ENCODE peak calls at places on chromosome 1, in ten cellular contexts. Z, K, S, G, A, P, M, Y, U and N are unnamed samples.

GRCh38 chr1:212396638-212397037 is 18.0 kb downstream of the PACC1 start:
- DNase-seq in Z (no peak), K (no peak), S (no peak), G (no peak), A (no peak), P (no peak), M (no peak), Y (no peak), U (no peak), N (no peak)

GRCh38 chr1:53324728-53325297 is 3.1 kb downstream of the LRP8 start:
- DNase-seq in Z (no peak), K (no peak), S (peak), G (no peak), A (no peak), P (no peak), M (no peak), Y (no peak), U (no peak), N (no peak)

GRCh38 chr1:28580706-28581530 is 11.1 kb upstream of the RAB42 start:
- DNase-seq in Z (no peak), K (peak), S (peak), G (peak), A (peak), P (peak), M (peak), Y (no peak), U (no peak), N (no peak)

GRCh38 chr1:233668725-233669294 is 54.9 kb downstream of the KCNK1 start:
- DNase-seq in Z (no peak), K (no peak), S (peak), G (no peak), A (peak), P (peak), M (no peak), Y (no peak), U (peak), N (no peak)

GRCh38 chr1:40612345-40612831 is 53.1 kb downstream of the RIMS3 start:
- DNase-seq in Z (peak), K (peak), S (peak), G (peak), A (peak), P (peak), M (peak), Y (no peak), U (peak), N (peak)

GRCh38 chr1:93597697-93598096 is 83.9 kb downstream of the BCAR3 start:
- DNase-seq in Z (no peak), K (no peak), S (no peak), G (peak), A (no peak), P (no peak), M (no peak), Y (no peak), U (no peak), N (no peak)

GRCh38 chr1:223363057-223363855 is 720 bp downstream of the SUSD4 start:
- DNase-seq in Z (no peak), K (no peak), S (peak), G (no peak), A (peak), P (peak), M (peak), Y (no peak), U (no peak), N (peak)

GRCh38 chr1:89519779-89520358 is 4.8 kb upstream of the LRRC8B start:
- DNase-seq in Z (no peak), K (peak), S (peak), G (no peak), A (peak), P (peak), M (no peak), Y (no peak), U (peak), N (no peak)

GRCh38 chr1:156096640-156097391 is 14.6 kb upstream of the MEX3A start:
- DNase-seq in Z (peak), K (peak), S (peak), G (peak), A (peak), P (peak), M (peak), Y (peak), U (peak), N (peak)

GRCh38 chr1:219480011-219480410 is 132.9 kb downstream of the ZC3H11B start:
- DNase-seq in Z (no peak), K (no peak), S (peak), G (no peak), A (no peak), P (no peak), M (no peak), Y (no peak), U (no peak), N (no peak)

GRCh38 chr1:23816361-23816760 is 8.9 kb downstream of the HMGCL start:
- DNase-seq in Z (no peak), K (no peak), S (no peak), G (no peak), A (no peak), P (no peak), M (no peak), Y (no peak), U (no peak), N (no peak)

DNA sequence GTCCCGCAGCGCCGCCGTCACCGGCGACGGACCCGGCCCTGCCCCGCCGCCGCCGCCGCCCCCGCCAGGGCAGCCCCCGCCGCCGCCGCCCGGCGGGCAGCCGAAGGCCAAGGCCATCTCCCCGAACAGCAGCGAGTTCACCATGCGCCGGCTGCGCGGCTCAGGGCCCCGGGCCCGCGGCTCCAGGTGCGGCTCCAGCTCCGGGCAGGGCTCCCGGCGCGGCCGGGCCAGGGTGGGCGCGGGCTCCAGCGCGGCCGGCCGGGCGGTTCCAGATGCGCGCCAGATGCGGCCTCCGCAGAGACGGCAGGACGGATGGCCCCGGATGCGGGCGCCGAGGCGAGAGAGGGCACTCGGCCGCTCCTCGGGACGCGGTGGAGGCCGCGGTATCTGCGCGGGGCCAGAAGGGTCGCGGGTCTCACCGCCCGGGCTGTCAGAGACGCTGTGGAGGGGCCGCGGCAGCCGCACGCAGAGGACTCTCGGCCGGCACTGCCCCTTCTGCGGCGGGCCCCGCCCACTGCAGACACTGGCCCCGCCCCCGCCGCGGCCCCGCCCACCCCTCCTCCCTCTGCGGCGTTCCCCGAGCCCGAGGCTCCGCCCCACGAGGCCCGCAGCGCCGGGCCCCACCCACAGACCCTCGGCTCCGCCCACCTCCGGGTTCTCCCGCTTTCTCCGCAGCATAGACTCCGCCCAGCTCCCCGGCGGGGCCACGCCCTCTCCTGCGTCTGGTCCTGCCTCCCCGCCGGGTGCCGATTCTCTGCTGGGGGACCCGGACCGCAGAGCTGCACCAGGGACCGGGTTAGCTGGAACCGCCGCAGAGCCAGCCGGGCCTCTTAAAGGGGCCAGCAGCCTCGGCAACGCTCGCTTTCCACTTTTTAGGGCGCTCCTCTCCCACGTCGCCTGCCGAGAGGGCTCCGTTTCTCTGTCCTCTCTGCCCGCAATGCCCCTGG is at the start of gene IFFO2:
- DNase-seq in Z (peak), K (peak), S (peak), G (peak), A (peak), P (peak), M (peak), Y (peak), U (peak), N (peak)
- H3K4me3 ChIP-seq in Z (peak), K (peak), S (peak), G (peak), A (peak), P (peak), M (peak), Y (peak), U (peak), N (peak)

GRCh38 chr1:43990271-43991199 is 864 bp upstream of the CCDC24 start:
- DNase-seq in Z (no peak), K (no peak), S (no peak), G (no peak), A (no peak), P (no peak), M (no peak), Y (no peak), U (no peak), N (no peak)

GRCh38 chr1:43991200-43991475 is 261 bp upstream of the CCDC24 start:
- DNase-seq in Z (no peak), K (no peak), S (no peak), G (no peak), A (no peak), P (no peak), M (no peak), Y (no peak), U (no peak), N (no peak)

GRCh38 chr1:43992232-43992995 is 1.0 kb downstream of the CCDC24 start:
- DNase-seq in Z (no peak), K (no peak), S (no peak), G (no peak), A (no peak), P (no peak), M (no peak), Y (no peak), U (no peak), N (no peak)

GRCh38 chr1:43993206-43993914 is 2.0 kb downstream of the CCDC24 start:
- DNase-seq in Z (no peak), K (no peak), S (no peak), G (no peak), A (no peak), P (no peak), M (no peak), Y (no peak), U (no peak), N (no peak)

GRCh38 chr1:43991476-43992231 is at the start of gene CCDC24:
- DNase-seq in Z (peak), K (peak), S (peak), G (peak), A (peak), P (peak), M (peak), Y (peak), U (peak), N (peak)
- TF ChIP-seq POLR2A in Z (peak), K (peak), S (no peak), G (no peak), A (peak), P (peak), M (peak), Y (no peak), U (peak), N (peak)

GRCh38 chr1:1068077-1068373 is 6.1 kb downstream of the RNF223 start:
- DNase-seq in Z (no peak), K (no peak), S (no peak), G (no peak), A (no peak), P (no peak), M (no peak), Y (no peak), U (no peak), N (no peak)
- H3K4me3 ChIP-seq in Z (no peak), K (no peak), S (no peak), G (no peak), A (peak), P (peak), M (no peak), Y (peak), U (peak), N (no peak)

DNA sequence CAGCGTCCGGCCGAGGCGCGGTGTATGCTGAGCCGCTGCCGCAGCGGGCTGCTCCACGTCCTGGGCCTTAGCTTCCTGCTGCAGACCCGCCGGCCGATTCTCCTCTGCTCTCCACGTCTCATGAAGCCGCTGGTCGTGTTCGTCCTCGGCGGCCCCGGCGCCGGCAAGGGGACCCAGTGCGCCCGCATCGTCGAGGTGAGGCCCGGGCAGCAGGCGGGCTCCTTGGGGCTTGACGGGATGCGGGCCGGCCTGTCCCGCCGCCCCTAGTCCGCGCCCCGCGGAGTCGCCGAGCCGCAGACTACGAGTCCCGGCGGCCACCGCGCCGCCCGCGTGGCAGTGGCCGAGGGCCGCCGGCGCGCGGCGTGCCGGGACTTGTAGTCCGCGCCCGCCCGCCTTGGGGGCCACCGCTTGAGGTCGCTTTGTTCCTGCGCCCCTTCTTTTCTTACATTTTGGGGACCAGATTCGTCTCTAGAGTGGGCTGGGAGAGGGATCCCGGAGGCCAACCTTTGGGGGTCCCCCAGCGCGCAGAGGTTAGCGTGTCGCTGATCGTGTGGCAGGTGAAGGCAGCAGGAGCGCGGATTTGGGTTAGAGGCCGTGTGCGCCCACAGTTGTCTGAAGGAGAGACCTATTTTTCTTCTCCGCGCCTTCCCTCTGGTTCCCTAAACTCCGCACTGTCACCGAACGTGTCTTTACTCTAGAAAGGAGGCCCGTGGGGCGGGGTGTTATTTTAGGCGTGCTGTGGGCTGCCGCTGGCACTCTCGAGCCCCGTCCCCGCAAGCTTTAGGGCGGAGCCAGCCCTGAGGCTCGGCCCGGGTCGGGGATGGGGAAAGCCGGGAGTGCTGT is 553 bp downstream of the CMPK1 start:
- DNase-seq in Z (peak), K (peak), S (peak), G (peak), A (peak), P (peak), M (peak), Y (peak), U (peak), N (peak)
- TF ChIP-seq POLR2A in Z (peak), K (peak), S (peak), G (no peak), A (peak), P (peak), M (peak), Y (no peak), U (no peak), N (peak)

GRCh38 chr1:31782766-31783410 is 18.7 kb upstream of the ADGRB2 start:
- DNase-seq in Z (no peak), K (no peak), S (no peak), G (peak), A (no peak), P (no peak), M (no peak), Y (no peak), U (no peak), N (no peak)
- H3K4me3 ChIP-seq in Z (no peak), K (no peak), S (no peak), G (no peak), A (no peak), P (no peak), M (no peak), Y (no peak), U (no peak), N (no peak)

DNA sequence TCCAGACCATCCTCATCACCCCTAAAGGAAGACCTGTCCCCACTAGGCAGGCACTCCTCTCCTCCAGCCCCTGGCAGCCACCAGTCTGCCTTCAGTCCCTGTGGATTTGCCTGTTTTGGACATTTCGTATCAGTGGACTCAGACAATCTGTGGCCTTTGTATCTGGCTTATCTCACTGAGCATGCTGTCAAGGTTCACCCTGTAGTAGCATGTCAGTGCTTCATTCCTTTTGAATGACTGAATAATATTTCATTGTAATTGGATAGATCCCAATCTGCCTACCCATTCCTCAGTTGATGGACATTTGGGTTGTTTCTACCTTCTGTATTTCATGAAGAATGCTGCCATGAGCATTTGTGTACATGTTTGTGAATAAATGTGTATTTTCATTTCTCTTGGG is 32.9 kb upstream of the RNF187 start:
- DNase-seq in Z (no peak), K (no peak), S (no peak), G (no peak), A (no peak), P (no peak), M (no peak), Y (no peak), U (no peak), N (no peak)
- TF ChIP-seq POLR2A in Z (no peak), K (no peak), S (no peak), G (no peak), A (no peak), P (no peak), M (no peak), Y (no peak), U (no peak), N (no peak)

GRCh38 chr1:161506336-161507223 is 1.3 kb downstream of the FCGR2A start:
- DNase-seq in Z (no peak), K (peak), S (peak), G (peak), A (no peak), P (no peak), M (no peak), Y (no peak), U (no peak), N (peak)
- H3K4me3 ChIP-seq in Z (no peak), K (no peak), S (no peak), G (no peak), A (no peak), P (peak), M (no peak), Y (peak), U (no peak), N (peak)

GRCh38 chr1:70779571-70779970 is 268.0 kb downstream of the PTGER3 start:
- DNase-seq in Z (peak), K (no peak), S (peak), G (no peak), A (no peak), P (no peak), M (no peak), Y (no peak), U (no peak), N (no peak)
- TF ChIP-seq POLR2A in Z (no peak), K (no peak), S (no peak), G (no peak), A (no peak), P (no peak), M (no peak), Y (no peak), U (no peak), N (no peak)

DNA sequence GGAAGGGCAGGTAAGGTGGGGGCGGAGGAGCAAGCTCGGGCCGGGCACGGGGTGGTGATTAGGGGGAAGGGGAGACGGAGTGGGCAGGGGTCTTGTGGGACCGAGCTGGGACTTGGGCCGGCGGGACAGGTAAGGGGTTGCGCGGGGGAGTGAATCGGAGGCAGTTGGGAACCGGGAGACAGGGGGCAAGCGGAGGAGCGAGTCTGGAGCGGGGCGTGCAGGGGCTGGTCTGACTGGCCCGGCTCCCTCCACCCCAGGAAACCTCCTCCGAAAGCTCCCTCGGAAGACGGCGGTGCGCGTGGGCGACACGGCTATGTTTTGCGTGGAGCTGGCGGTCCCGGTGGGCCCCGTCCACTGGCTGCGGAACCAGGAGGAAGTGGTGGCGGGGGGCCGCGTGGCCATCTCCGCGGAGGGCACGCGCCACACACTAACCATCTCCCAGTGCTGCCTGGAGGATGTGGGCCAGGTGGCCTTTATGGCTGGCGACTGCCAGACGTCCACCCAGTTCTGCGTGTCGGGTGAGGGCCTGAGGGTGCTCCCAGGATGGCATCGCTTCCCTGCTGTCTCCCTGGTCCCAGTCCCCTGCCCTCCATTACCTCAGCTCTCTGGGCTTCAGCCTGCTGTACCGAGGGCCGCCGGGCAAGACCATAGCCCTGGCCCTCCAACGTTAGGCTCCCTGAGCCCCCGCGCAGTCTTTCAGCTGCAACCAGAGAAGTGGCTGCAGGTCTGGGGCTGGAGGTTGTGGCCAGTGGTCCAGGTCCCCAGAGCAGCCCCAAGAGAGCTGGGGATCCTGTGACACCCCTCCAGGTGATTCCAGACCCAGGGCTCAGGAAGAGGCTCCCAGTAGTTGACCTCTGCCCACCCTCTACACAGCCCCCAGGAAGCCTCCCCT is 6.3 kb downstream of the OBSCN start:
- DNase-seq in Z (no peak), K (no peak), S (no peak), G (peak), A (no peak), P (no peak), M (no peak), Y (no peak), U (no peak), N (peak)
- H3K4me3 ChIP-seq in Z (peak), K (no peak), S (peak), G (no peak), A (peak), P (peak), M (peak), Y (peak), U (peak), N (peak)